ENCODE peak calls at places on chromosomes 12 and 14, in eight cellular contexts. T, G, W, B, K, I, A and C are unnamed samples.

GRCh38 chr12:68435816-68436215 is 103.7 kb upstream of the MDM1 start:
- DNase-seq in T (no peak), G (no peak), W (peak; percentile 97), B (no peak), K (no peak), I (no peak), A (no peak), C (no peak)

GRCh38 chr12:106583578-106584103 is 837 bp downstream of the RFX4 start:
- DNase-seq in T (peak; percentile 74), G (no peak), W (no peak), B (no peak), K (peak; percentile 61), I (no peak), A (peak; percentile 45), C (no peak)

GRCh38 chr12:26953447-26953846 is 15.2 kb downstream of the FGFR1OP2 start:
- DNase-seq in T (no peak), G (no peak), W (no peak), B (peak; percentile 70), K (no peak), I (no peak), A (no peak), C (no peak)

GRCh38 chr14:85276829-85277228 is 253.1 kb upstream of the FLRT2 start:
- DNase-seq in T (no peak), G (no peak), W (no peak), B (no peak), K (no peak), I (no peak), A (no peak), C (no peak)

GRCh38 chr12:106205208-106206069 is 42.4 kb downstream of the CKAP4 start:
- DNase-seq in T (no peak), G (no peak), W (peak; percentile 75), B (peak; percentile 23), K (no peak), I (no peak), A (no peak), C (no peak)

GRCh38 chr12:123102381-123102780 is 48.5 kb downstream of the PITPNM2 start:
- DNase-seq in T (no peak), G (no peak), W (no peak), B (no peak), K (no peak), I (no peak), A (no peak), C (no peak)

GRCh38 chr14:59306775-59307174 is 118.3 kb downstream of the DAAM1 start:
- DNase-seq in T (no peak), G (no peak), W (peak; percentile 99), B (peak; percentile 40), K (no peak), I (peak; percentile 65), A (no peak), C (no peak)

GRCh38 chr12:105343836-105344235 is 13.3 kb downstream of the C12orf75 start:
- DNase-seq in T (no peak), G (no peak), W (no peak), B (no peak), K (no peak), I (no peak), A (no peak), C (no peak)

GRCh38 chr14:101232340-101233015 is 328.8 kb upstream of the DIO3 start:
- DNase-seq in T (no peak), G (no peak), W (no peak), B (no peak), K (no peak), I (no peak), A (no peak), C (no peak)

GRCh38 chr12:53190108-53190729 is 9.5 kb upstream of the CSAD start:
- DNase-seq in T (peak; percentile 59), G (peak; percentile 59), W (peak; percentile 52), B (peak; percentile 65), K (peak; percentile 79), I (peak; percentile 42), A (peak; percentile 32), C (peak; percentile 59)

GRCh38 chr12:24778486-24779304 is 170.2 kb downstream of the BCAT1 start:
- DNase-seq in T (no peak), G (no peak), W (peak; percentile 12), B (peak; percentile 69), K (peak; percentile 11), I (peak; percentile 18), A (no peak), C (peak; percentile 6)

GRCh38 chr12:132629330-132629729 is 10.8 kb downstream of the P2RX2 start:
- DNase-seq in T (no peak), G (no peak), W (no peak), B (no peak), K (no peak), I (no peak), A (no peak), C (no peak)

GRCh38 chr14:24848427-24848826 is 201.5 kb downstream of the STXBP6 start:
- DNase-seq in T (no peak), G (no peak), W (peak; percentile 9), B (no peak), K (no peak), I (peak; percentile 64), A (no peak), C (no peak)

GRCh38 chr12:120649442-120650248 is 9.2 kb downstream of the CABP1 start:
- DNase-seq in T (no peak), G (no peak), W (no peak), B (no peak), K (peak; percentile 78), I (peak; percentile 12), A (no peak), C (no peak)

GRCh38 chr14:93953739-93954515 is 22.4 kb downstream of the ASB2 start:
- DNase-seq in T (no peak), G (no peak), W (no peak), B (peak; percentile 47), K (no peak), I (no peak), A (no peak), C (no peak)

GRCh38 chr12:98532687-98533304 is 17.4 kb downstream of the TMPO start:
- DNase-seq in T (no peak), G (no peak), W (peak; percentile 89), B (peak; percentile 76), K (peak; percentile 29), I (peak; percentile 30), A (no peak), C (peak; percentile 47)

GRCh38 chr14:81408595-81408994 is 8.5 kb upstream of the STON2 start:
- DNase-seq in T (no peak), G (no peak), W (peak; percentile 54), B (no peak), K (no peak), I (no peak), A (no peak), C (no peak)

GRCh38 chr14:39230416-39230815 is 3.3 kb upstream of the MIA2 start:
- DNase-seq in T (no peak), G (no peak), W (no peak), B (peak; percentile 10), K (no peak), I (peak; percentile 19), A (no peak), C (no peak)

GRCh38 chr12:102009796-102010195 is 52.0 kb downstream of the WASHC3 start:
- DNase-seq in T (no peak), G (no peak), W (no peak), B (no peak), K (no peak), I (no peak), A (no peak), C (no peak)

GRCh38 chr14:29242755-29243340 is 476.3 kb downstream of the FOXG1 start:
- DNase-seq in T (no peak), G (no peak), W (peak; percentile 23), B (no peak), K (no peak), I (peak; percentile 37), A (no peak), C (no peak)
- TF ChIP-seq CTCF in T (no peak), G (no peak), W (no peak), B (no peak), K (no peak), I (no peak), A (no peak), C (no peak)

GRCh38 chr14:56120091-56120632 is 2.0 kb downstream of the PELI2 start:
- DNase-seq in T (no peak), G (no peak), W (no peak), B (no peak), K (peak; percentile 15), I (no peak), A (no peak), C (peak; percentile 12)
- TF ChIP-seq CTCF in T (no peak), G (no peak), W (no peak), B (no peak), K (no peak), I (no peak), A (peak; percentile 30), C (no peak)

GRCh38 chr12:109727039-109727723 is 13.6 kb downstream of the FAM222A start:
- DNase-seq in T (no peak), G (peak; percentile 23), W (no peak), B (no peak), K (peak; percentile 36), I (no peak), A (peak; percentile 70), C (no peak)
- TF ChIP-seq CTCF in T (no peak), G (no peak), W (no peak), B (no peak), K (no peak), I (no peak), A (no peak), C (no peak)

GRCh38 chr12:115570271-115570777 is 707.2 kb downstream of the MED13L start:
- DNase-seq in T (no peak), G (no peak), W (peak; percentile 95), B (no peak), K (peak; percentile 72), I (peak; percentile 50), A (no peak), C (no peak)
- TF ChIP-seq CTCF in T (no peak), G (no peak), W (no peak), B (no peak), K (no peak), I (no peak), A (no peak), C (no peak)

GRCh38 chr12:64273527-64274403 is 51.7 kb upstream of the KICS2 start:
- DNase-seq in T (peak; percentile 22), G (no peak), W (peak; percentile 73), B (peak; percentile 45), K (peak; percentile 30), I (no peak), A (peak; percentile 5), C (peak; percentile 57)
- TF ChIP-seq CTCF in T (peak; percentile 42), G (no peak), W (peak; percentile 84), B (peak; percentile 39), K (peak; percentile 31), I (peak; percentile 46), A (peak; percentile 52), C (peak; percentile 57)

GRCh38 chr14:56247495-56248087 is 129.4 kb downstream of the PELI2 start:
- DNase-seq in T (no peak), G (no peak), W (peak; percentile 74), B (no peak), K (no peak), I (no peak), A (no peak), C (no peak)
- TF ChIP-seq CTCF in T (no peak), G (no peak), W (peak; percentile 94), B (no peak), K (peak; percentile 66), I (peak; percentile 37), A (peak; percentile 56), C (peak; percentile 33)